ENCODE peak calls at places on chromosomes 13 and 19, in six cellular contexts. E is H9, T is mammary epithelial cell, L is DND-41, O is GM23248, R is colonic mucosa. M is an unnamed sample.
A peak's percentile ranks its signal among the peaks of the same experiment; 100 is the strongest.

GRCh38 chr19:10259162-10259905 is 7.3 kb downstream of the MRPL4 start:
- DNase-seq in R (peak; percentile 87), O (peak; percentile 84), T (peak; percentile 76), E (peak; percentile 93), L (peak; percentile 93), M (peak; percentile 92)

GRCh38 chr13:40963927-40964326 is 55.2 kb downstream of the ELF1 start:
- DNase-seq in L (no peak), R (no peak), O (peak; percentile 57), T (peak; percentile 88), E (no peak), M (no peak)

GRCh38 chr13:46569471-46569870 is 16.5 kb downstream of the LRCH1 start:
- DNase-seq in O (no peak), T (no peak), R (no peak), E (no peak), L (no peak), M (no peak)

GRCh38 chr13:21661097-21661496 is 9.8 kb upstream of the FGF9 start:
- DNase-seq in R (no peak), O (no peak), E (no peak), T (no peak), L (no peak), M (no peak)

GRCh38 chr19:48394331-48395169 is 1.1 kb downstream of the GRIN2D start:
- DNase-seq in E (peak; percentile 46), R (no peak), O (peak; percentile 44), L (no peak), T (no peak), M (no peak)

GRCh38 chr13:100209857-100210580 is 121.1 kb downstream of the PCCA start:
- DNase-seq in O (peak; percentile 88), T (peak; percentile 76), E (no peak), L (no peak), R (no peak), M (no peak)

GRCh38 chr19:56091066-56091490 is 30.0 kb downstream of the ZNF787 start:
- DNase-seq in R (no peak), O (peak; percentile 83), E (no peak), T (peak; percentile 90), L (no peak), M (no peak)

GRCh38 chr13:84032116-84032515 is 149.8 kb upstream of the SLITRK1 start:
- DNase-seq in O (no peak), R (no peak), T (no peak), E (no peak), L (no peak), M (no peak)

GRCh38 chr13:106393776-106394175 is 141.7 kb downstream of the EFNB2 start:
- DNase-seq in T (peak; percentile 94), L (no peak), E (no peak), O (peak; percentile 48), R (no peak), M (no peak)

GRCh38 chr13:20828540-20829364 is 55.0 kb upstream of the EEF1AKMT1 start:
- DNase-seq in O (peak; percentile 81), T (peak; percentile 45), R (peak; percentile 47), L (peak; percentile 52), E (no peak), M (no peak)

GRCh38 chr19:29753934-29754305 is 38.9 kb upstream of the C19orf12 start:
- DNase-seq in T (no peak), L (no peak), E (no peak), R (no peak), O (no peak), M (no peak)

GRCh38 chr19:7874080-7874856 is at the start of gene PRR36:
- DNase-seq in L (peak; percentile 53), O (no peak), E (peak; percentile 94), R (no peak), T (no peak), M (peak; percentile 89)

GRCh38 chr19:35351441-35352176 is 3.9 kb downstream of the FFAR1 start:
- DNase-seq in E (no peak), T (no peak), L (no peak), O (no peak), R (no peak), M (peak; percentile 66)

GRCh38 chr13:99380921-99381645 is 73.9 kb upstream of the GPR183 start:
- DNase-seq in O (no peak), T (no peak), R (no peak), E (no peak), L (no peak), M (no peak)

GRCh38 chr13:50757021-50757420 is 86.5 kb downstream of the DLEU7 start:
- DNase-seq in E (no peak), O (peak; percentile 50), R (no peak), T (peak; percentile 50), L (no peak), M (no peak)

GRCh38 chr13:105773887-105774538 is 761.4 kb downstream of the EFNB2 start:
- DNase-seq in T (no peak), L (peak; percentile 82), O (no peak), E (no peak), R (no peak), M (no peak)

GRCh38 chr19:7505682-7506384 is 10.1 kb upstream of the ZNF358 start:
- DNase-seq in E (no peak), R (no peak), O (peak; percentile 56), L (no peak), T (no peak), M (peak; percentile 88)

GRCh38 chr13:36639610-36640009 is 34.2 kb upstream of the SERTM1 start:
- DNase-seq in L (no peak), E (no peak), R (no peak), T (no peak), O (no peak), M (no peak)

GRCh38 chr19:31342926-31343325 is 6.3 kb downstream of the TSHZ3 start:
- DNase-seq in L (no peak), T (no peak), O (no peak), E (no peak), R (no peak), M (no peak)

GRCh38 chr19:31338069-31338767 is 11.0 kb downstream of the TSHZ3 start:
- DNase-seq in E (peak; percentile 87), L (peak; percentile 66), R (no peak), T (no peak), O (peak; percentile 55), M (no peak)

GRCh38 chr19:31340059-31341025 is 8.9 kb downstream of the TSHZ3 start:
- DNase-seq in E (peak; percentile 27), R (no peak), L (peak; percentile 92), O (peak; percentile 68), T (peak; percentile 54), M (no peak)

GRCh38 chr19:31337007-31337914 is 12.0 kb downstream of the TSHZ3 start:
- DNase-seq in E (no peak), O (no peak), R (no peak), L (no peak), T (no peak), M (no peak)

GRCh38 chr19:31339405-31339804 is 9.8 kb downstream of the TSHZ3 start:
- DNase-seq in T (no peak), E (peak; percentile 21), L (peak; percentile 52), O (no peak), R (no peak), M (no peak)
- H3K4me1 ChIP-seq in T (peaks cover 35% of the 10 kb centered on the region), E (peaks cover 4% of the 10 kb centered on the region), L (peaks cover 58% of the 10 kb centered on the region), O (peaks cover 43% of the 10 kb centered on the region), R (no peaks in the 10 kb centered on the region), M (no peaks in the 10 kb centered on the region)

GRCh38 chr19:40219721-40220276 is 1.6 kb upstream of the TTC9B start:
- DNase-seq in L (no peak), T (peak; percentile 82), E (no peak), O (peak; percentile 90), R (no peak), M (no peak)
- H3K27ac ChIP-seq in L (no peak overlapping the region), T (no peak overlapping the region), E (no peak overlapping the region), O (no peak overlapping the region), R (no peak overlapping the region), M (no peak overlapping the region)

DNA sequence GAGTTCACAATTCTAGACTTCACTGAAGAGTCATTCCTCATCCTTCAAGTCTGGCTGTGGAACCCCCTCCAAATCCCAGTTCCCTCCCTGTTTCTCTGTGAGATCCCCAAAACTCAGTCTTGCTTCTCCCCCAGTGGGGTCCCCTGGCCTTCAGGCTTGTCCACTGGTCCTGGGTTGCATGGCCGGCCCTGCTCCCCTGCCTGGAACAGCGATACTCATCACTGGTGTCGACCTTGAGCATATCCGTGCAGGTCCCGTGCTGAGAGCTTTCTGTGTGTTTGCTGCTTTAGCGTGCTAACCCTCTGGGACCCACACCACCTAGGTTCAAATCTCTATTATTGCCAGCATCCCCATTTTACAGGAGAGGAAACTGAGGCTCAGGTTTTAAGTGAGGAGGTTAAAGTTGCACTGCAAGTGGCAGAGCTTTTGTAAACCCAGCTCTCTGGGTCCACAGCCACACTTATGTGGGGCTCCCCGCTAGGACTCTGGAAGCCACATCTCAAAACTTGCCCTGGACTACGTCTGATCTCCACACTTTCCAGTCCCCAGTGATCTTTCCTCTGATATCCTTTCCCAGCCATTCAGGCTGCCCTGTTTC is 15.5 kb downstream of the LIPE start:
- DNase-seq in T (no peak), E (no peak), L (no peak), O (no peak), R (no peak), M (peak; percentile 39)
- H3K9ac ChIP-seq in T (no peak overlapping the region), E (no peak overlapping the region), L (no peak overlapping the region), O (no peak overlapping the region), R (no peak overlapping the region), M (no peak overlapping the region)

GRCh38 chr19:16111909-16112752 is 442 bp downstream of the RAB8A start:
- DNase-seq in R (no peak), E (no peak), L (no peak), O (peak; percentile 41), T (no peak), M (no peak)

GRCh38 chr19:16112778-16113177 is 1.1 kb downstream of the RAB8A start:
- DNase-seq in L (no peak), T (no peak), E (no peak), R (no peak), O (no peak), M (no peak)

GRCh38 chr19:16113727-16114126 is 2.0 kb downstream of the RAB8A start:
- DNase-seq in O (no peak), R (no peak), E (no peak), T (no peak), L (no peak), M (no peak)

GRCh38 chr19:16115309-16116039 is 3.8 kb downstream of the RAB8A start:
- DNase-seq in L (no peak), T (no peak), E (no peak), O (no peak), R (no peak), M (no peak)

DNA sequence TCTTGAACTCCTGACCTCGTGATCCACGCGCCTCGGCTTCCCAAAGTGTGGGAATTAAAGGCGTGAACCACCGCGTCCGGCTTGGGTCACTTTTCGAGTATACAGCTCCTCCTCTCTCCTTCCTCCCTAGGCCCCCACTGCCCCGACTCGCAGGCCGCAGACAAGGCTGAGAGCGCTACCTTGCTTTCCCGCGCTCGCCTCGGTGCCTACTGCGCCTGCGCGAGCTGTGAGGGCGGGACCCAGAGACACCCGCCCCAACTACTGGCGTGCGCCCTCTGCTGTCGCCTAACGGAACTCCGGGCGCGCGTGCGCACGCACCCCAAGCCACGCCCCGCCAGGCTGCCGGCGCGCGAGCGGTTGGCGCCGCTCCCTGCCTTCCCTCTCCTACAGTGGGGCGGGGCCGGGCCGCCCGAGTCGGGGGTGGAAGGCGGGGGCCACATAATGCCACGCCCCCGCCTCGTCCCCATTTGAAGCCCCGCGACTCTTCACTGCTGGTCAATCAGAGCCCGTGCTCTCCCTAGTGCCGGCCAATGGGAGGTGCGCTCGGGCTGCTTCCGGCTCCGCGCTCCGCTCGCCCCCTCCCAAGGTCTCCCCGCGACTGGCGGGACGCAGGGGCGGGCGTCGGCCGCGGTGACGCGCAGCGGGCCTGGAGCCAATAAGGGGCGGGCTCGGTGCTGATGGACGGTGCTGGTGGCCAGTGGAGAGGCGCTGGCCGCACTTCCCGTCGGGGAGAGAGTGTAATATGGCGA is at the start of gene RAB8A:
- DNase-seq in E (peak; percentile 99), L (peak; percentile 99), T (peak; percentile 99), R (peak; percentile 98), O (peak; percentile 100), M (peak; percentile 100)
- H3K4me1 ChIP-seq in E (no peaks in the 10 kb centered on the region), L (peaks cover 43% of the 10 kb centered on the region), T (peaks cover 10% of the 10 kb centered on the region), R (peaks cover 12% of the 10 kb centered on the region), O (peaks cover 8% of the 10 kb centered on the region), M (peaks cover 16% of the 10 kb centered on the region)

GRCh38 chr13:38763446-38764381 is 76.8 kb downstream of the FREM2 start:
- DNase-seq in E (peak; percentile 37), L (peak; percentile 4), T (peak; percentile 23), R (no peak), O (peak; percentile 66), M (no peak)
- H3K27ac ChIP-seq in E (no peak overlapping the region), L (no peak overlapping the region), T (no peak overlapping the region), R (no peak overlapping the region), O (no peak overlapping the region), M (no peak overlapping the region)